ENCODE peak calls at places on chromosome 1, in nine cellular contexts. L is OCI-LY7, E is hepatocyte, G is MM.1S, H is PC-3, V is SK-N-SH, J is GM23248, Q is neural progenitor cell, M is GM23338. R is an unnamed sample.
A peak's percentile ranks its signal among the peaks of the same experiment; 100 is the strongest.

GRCh38 chr1:246565751-246566127 is 322 bp downstream of the TFB2M start:
- DNase-seq in J (peak; percentile 83), M (peak; percentile 79), E (no peak), V (no peak), Q (peak; percentile 85), L (no peak), H (peak; percentile 44), G (no peak), R (no peak)

GRCh38 chr1:208919371-208919770 is 664.1 kb upstream of the CAMK1G start:
- DNase-seq in M (no peak), L (no peak), G (no peak), Q (no peak), E (no peak), J (peak; percentile 55), H (peak; percentile 94), V (no peak), R (no peak)

GRCh38 chr1:227748496-227749182 is 13.4 kb downstream of the SNAP47 start:
- DNase-seq in G (no peak), M (no peak), L (no peak), E (no peak), V (no peak), H (no peak), J (no peak), Q (no peak), R (no peak)

GRCh38 chr1:205500240-205501218 is 3.9 kb upstream of the CDK18 start:
- DNase-seq in L (no peak), V (peak; percentile 75), H (peak; percentile 49), M (peak; percentile 34), Q (no peak), E (no peak), G (no peak), J (peak; percentile 54), R (no peak)

GRCh38 chr1:36164399-36164798 is 8.4 kb downstream of the MAP7D1 start:
- DNase-seq in V (no peak), J (no peak), Q (no peak), M (no peak), G (no peak), H (no peak), E (no peak), L (no peak), R (no peak)

GRCh38 chr1:88503656-88504055 is 180.4 kb upstream of the PKN2 start:
- DNase-seq in J (no peak), L (no peak), M (no peak), H (no peak), E (no peak), Q (no peak), V (no peak), G (no peak), R (no peak)

GRCh38 chr1:178495158-178495557 is 1.6 kb downstream of the CLEC20A start:
- DNase-seq in V (no peak), Q (no peak), J (no peak), L (no peak), E (no peak), G (no peak), H (no peak), M (no peak), R (no peak)

GRCh38 chr1:229836324-229836723 is 210.3 kb downstream of the URB2 start:
- DNase-seq in V (no peak), M (no peak), Q (no peak), G (no peak), H (no peak), L (no peak), J (no peak), E (no peak), R (no peak)

GRCh38 chr1:55420866-55421265 is 205.7 kb upstream of the USP24 start:
- DNase-seq in G (no peak), H (no peak), L (no peak), E (no peak), Q (no peak), J (peak; percentile 49), M (no peak), V (no peak), R (no peak)

GRCh38 chr1:241716915-241717651 is 65.0 kb downstream of the WDR64 start:
- DNase-seq in H (peak; percentile 67), V (no peak), E (no peak), J (peak; percentile 76), L (no peak), M (no peak), Q (no peak), G (no peak), R (no peak)
- TF ChIP-seq EZH2phosphoT487 in H (no peak), V (no peak), E (no peak), J (no peak), L (no peak), M (no peak), Q (no peak), G (no peak), R (no peak)

GRCh38 chr1:24955161-24955560 is 25.1 kb upstream of the RUNX3 start:
- DNase-seq in V (no peak), M (no peak), E (no peak), H (peak; percentile 81), G (no peak), J (peak; percentile 70), L (no peak), Q (no peak), R (peak; percentile 16)

GRCh38 chr1:24957808-24958752 is 28.0 kb upstream of the RUNX3 start:
- DNase-seq in G (no peak), L (no peak), V (no peak), J (no peak), Q (no peak), H (no peak), M (no peak), E (no peak), R (no peak)

GRCh38 chr1:24958766-24959622 is 28.9 kb upstream of the RUNX3 start:
- DNase-seq in G (no peak), J (no peak), Q (no peak), L (no peak), H (no peak), V (no peak), M (no peak), E (no peak), R (no peak)

GRCh38 chr1:24955779-24956365 is 25.8 kb upstream of the RUNX3 start:
- DNase-seq in V (no peak), E (no peak), H (no peak), L (no peak), M (no peak), Q (no peak), G (no peak), J (no peak), R (no peak)

DNA sequence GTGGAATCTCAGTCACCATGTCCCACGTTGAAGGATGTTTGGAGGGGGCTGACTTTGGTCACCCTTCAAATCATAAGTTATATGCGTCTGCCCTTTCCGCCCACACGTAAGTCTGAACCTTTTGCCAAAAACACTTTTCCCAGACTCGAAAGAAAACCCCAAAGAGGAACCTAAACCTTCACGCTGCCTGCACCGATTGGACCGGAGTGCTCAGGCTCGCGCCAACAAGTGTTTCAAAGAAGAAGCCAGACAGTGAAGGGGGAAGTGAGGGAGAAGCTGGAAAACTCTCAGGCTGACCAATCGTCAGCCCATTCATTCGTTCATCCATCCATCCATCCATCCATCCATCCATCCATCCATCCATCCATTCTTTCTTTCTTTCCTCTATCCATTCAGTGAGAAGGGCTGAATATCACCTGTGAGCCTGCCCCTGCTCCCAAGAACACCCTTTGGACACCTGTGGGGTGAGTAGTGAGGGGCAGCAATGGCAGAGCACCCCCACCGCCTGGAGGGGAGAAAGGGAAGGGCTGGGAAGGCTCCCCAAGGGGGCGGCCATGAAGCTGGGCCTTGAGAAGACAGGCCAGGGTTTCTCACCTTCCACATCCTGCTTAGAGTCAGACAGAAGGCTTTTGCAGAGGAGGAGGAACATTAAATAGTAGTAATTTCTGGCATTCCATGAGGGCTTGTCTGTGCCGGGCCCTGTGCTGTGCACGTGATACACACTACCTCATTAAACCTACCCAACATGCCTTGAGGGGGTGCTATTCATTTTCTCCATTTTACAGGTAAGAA is 27.1 kb upstream of the RUNX3 start:
- DNase-seq in L (no peak), V (no peak), Q (no peak), J (no peak), M (no peak), H (no peak), G (no peak), E (no peak), R (no peak)
- H3K4me3 ChIP-seq in L (no peak overlapping the region), V (no peak overlapping the region), Q (no peak overlapping the region), J (no peak overlapping the region), M (no peak overlapping the region), H (no peak overlapping the region), G (no peak overlapping the region), E (no peak overlapping the region), R (no peak overlapping the region)

DNA sequence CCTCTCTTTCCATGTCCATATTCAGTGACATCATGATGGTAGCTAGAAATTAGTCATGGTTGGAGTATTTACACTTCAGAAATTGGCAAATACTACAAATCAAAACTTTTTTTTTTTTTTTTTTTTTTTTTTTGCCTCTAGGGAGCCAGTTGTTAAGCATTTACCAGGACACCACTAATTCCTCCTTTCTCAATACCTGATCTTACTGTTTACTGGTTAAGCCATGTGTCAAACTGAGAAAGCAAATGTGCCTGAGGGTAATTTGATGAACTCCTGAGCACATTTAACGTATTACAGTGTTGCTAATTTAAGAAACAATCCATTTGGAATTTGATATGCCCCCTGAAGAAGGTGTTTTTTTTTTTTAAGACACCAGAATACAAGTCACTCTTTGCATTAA is 94.4 kb downstream of the DNM3 start:
- DNase-seq in H (no peak), V (no peak), G (no peak), M (no peak), L (no peak), E (no peak), J (peak; percentile 15), Q (no peak), R (no peak)
- TF ChIP-seq EZH2phosphoT487 in H (no peak), V (no peak), G (no peak), M (no peak), L (no peak), E (no peak), J (no peak), Q (no peak), R (no peak)

GRCh38 chr1:236685917-236686814 is at the start of gene ACTN2:
- DNase-seq in L (no peak), E (peak; percentile 86), H (no peak), J (peak; percentile 46), Q (peak; percentile 85), V (peak; percentile 94), G (no peak), M (peak; percentile 85), R (no peak)

GRCh38 chr1:236685205-236685916 is 938 bp upstream of the ACTN2 start:
- DNase-seq in G (no peak), M (no peak), J (no peak), Q (no peak), H (no peak), E (no peak), V (peak; percentile 39), L (no peak), R (no peak)

GRCh38 chr1:236688705-236689104 is 2.4 kb downstream of the ACTN2 start:
- DNase-seq in Q (no peak), V (no peak), J (no peak), H (no peak), L (no peak), M (no peak), E (no peak), G (no peak), R (no peak)

GRCh38 chr1:236687273-236687672 is 974 bp downstream of the ACTN2 start:
- DNase-seq in V (no peak), L (no peak), J (no peak), G (no peak), E (no peak), H (no peak), Q (peak; percentile 43), M (peak; percentile 24), R (no peak)

DNA sequence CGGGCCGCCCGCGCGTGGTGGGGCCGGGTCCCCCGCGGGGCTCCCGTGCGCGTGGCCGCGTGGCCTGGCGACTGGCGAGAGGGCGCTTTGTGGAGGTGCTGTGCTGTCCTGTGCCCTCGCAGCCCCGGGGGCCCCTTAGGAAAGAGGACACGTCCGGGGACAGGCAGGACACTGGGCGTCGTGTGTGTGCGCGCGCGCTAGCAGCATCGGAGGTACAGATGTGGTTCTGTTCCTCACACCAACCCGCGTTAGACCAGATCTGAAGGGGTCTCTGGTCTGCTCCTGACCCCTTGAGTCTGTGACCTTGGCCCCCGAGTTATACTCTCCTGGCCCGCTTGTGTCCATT is 489 bp downstream of the ACTN2 start:
- DNase-seq in H (no peak), V (no peak), L (no peak), E (peak; percentile 10), Q (peak; percentile 13), M (peak; percentile 14), G (no peak), J (no peak), R (no peak)
- H3K4me3 ChIP-seq in H (no peak overlapping the region), V (peak overlapping the region; percentile 46), L (no peak overlapping the region), E (peak overlapping the region; percentile 42), Q (peak overlapping the region; percentile 52), M (peak overlapping the region; percentile 64), G (no peak overlapping the region), J (peak overlapping the region; percentile 59), R (no peak overlapping the region)